ENCODE peak calls at places on chromosome 16, in seven cellular contexts. One of them, this sample, is unnamed. For H3K4me1, the result is how much of the 10 kb centered on the place peaks cover.

GRCh38 chr16:67995423-67995822 is 3.9 kb downstream of the DPEP2 start:
- DNase-seq in CD8-positive, alpha-beta memory T cell: no peak
- DNase-seq in astrocyte: no peak
- DNase-seq in ovary: no peak
- DNase-seq in thoracic aorta: no peak
- DNase-seq in PC-9: no peak
- DNase-seq in sigmoid colon: no peak
- DNase-seq in this sample: no peak

GRCh38 chr16:50297301-50298074 is 31.1 kb downstream of the ADCY7 start:
- DNase-seq in CD8-positive, alpha-beta memory T cell: no peak
- DNase-seq in astrocyte: no peak
- DNase-seq in ovary: peak
- DNase-seq in thoracic aorta: no peak
- DNase-seq in PC-9: no peak
- DNase-seq in sigmoid colon: peak
- DNase-seq in this sample: no peak

GRCh38 chr16:17970366-17970765 is 366.2 kb downstream of the NPIPA8 start:
- DNase-seq in CD8-positive, alpha-beta memory T cell: no peak
- DNase-seq in astrocyte: no peak
- DNase-seq in ovary: no peak
- DNase-seq in thoracic aorta: no peak
- DNase-seq in PC-9: no peak
- DNase-seq in sigmoid colon: no peak
- DNase-seq in this sample: no peak

GRCh38 chr16:49620158-49620867 is 235.6 kb downstream of the ZNF423 start:
- DNase-seq in CD8-positive, alpha-beta memory T cell: no peak
- DNase-seq in astrocyte: peak
- DNase-seq in ovary: peak
- DNase-seq in thoracic aorta: peak
- DNase-seq in PC-9: no peak
- DNase-seq in sigmoid colon: peak
- DNase-seq in this sample: peak

GRCh38 chr16:4042581-4042980 is 73.7 kb downstream of the ADCY9 start:
- DNase-seq in CD8-positive, alpha-beta memory T cell: no peak
- DNase-seq in astrocyte: no peak
- DNase-seq in ovary: no peak
- DNase-seq in thoracic aorta: no peak
- DNase-seq in PC-9: no peak
- DNase-seq in sigmoid colon: peak
- DNase-seq in this sample: no peak

GRCh38 chr16:1211451-1212268 is 13.4 kb downstream of the TPSG1 start:
- DNase-seq in CD8-positive, alpha-beta memory T cell: no peak
- DNase-seq in astrocyte: no peak
- DNase-seq in ovary: no peak
- DNase-seq in thoracic aorta: no peak
- DNase-seq in PC-9: no peak
- DNase-seq in sigmoid colon: no peak
- DNase-seq in this sample: no peak

GRCh38 chr16:68062910-68063393 is 22.2 kb upstream of the NFATC3 start:
- DNase-seq in CD8-positive, alpha-beta memory T cell: peak
- DNase-seq in astrocyte: no peak
- DNase-seq in ovary: no peak
- DNase-seq in thoracic aorta: no peak
- DNase-seq in PC-9: no peak
- DNase-seq in sigmoid colon: peak
- DNase-seq in this sample: no peak

GRCh38 chr16:67529639-67530012 is 997 bp downstream of the RIPOR1 start:
- DNase-seq in CD8-positive, alpha-beta memory T cell: no peak
- DNase-seq in astrocyte: no peak
- DNase-seq in ovary: no peak
- DNase-seq in thoracic aorta: no peak
- DNase-seq in PC-9: no peak
- DNase-seq in sigmoid colon: no peak
- DNase-seq in this sample: no peak

GRCh38 chr16:30997887-30998711 is 12.3 kb downstream of the STX1B start:
- DNase-seq in CD8-positive, alpha-beta memory T cell: no peak
- DNase-seq in astrocyte: peak
- DNase-seq in ovary: no peak
- DNase-seq in thoracic aorta: no peak
- DNase-seq in PC-9: peak
- DNase-seq in sigmoid colon: no peak
- DNase-seq in this sample: peak

GRCh38 chr16:4217246-4218131 is 24.4 kb downstream of the SRL start:
- DNase-seq in CD8-positive, alpha-beta memory T cell: no peak
- DNase-seq in astrocyte: no peak
- DNase-seq in ovary: peak
- DNase-seq in thoracic aorta: no peak
- DNase-seq in PC-9: no peak
- DNase-seq in sigmoid colon: no peak
- DNase-seq in this sample: no peak

GRCh38 chr16:57446530-57447141 is 549 bp downstream of the CIAPIN1 start:
- DNase-seq in CD8-positive, alpha-beta memory T cell: no peak
- DNase-seq in astrocyte: peak
- DNase-seq in ovary: peak
- DNase-seq in thoracic aorta: no peak
- DNase-seq in PC-9: peak
- DNase-seq in sigmoid colon: peak
- DNase-seq in this sample: no peak

GRCh38 chr16:5432166-5432565 is 334.6 kb upstream of the EEF2KMT start:
- DNase-seq in CD8-positive, alpha-beta memory T cell: no peak
- DNase-seq in astrocyte: no peak
- DNase-seq in ovary: no peak
- DNase-seq in thoracic aorta: no peak
- DNase-seq in PC-9: no peak
- DNase-seq in sigmoid colon: no peak
- DNase-seq in this sample: no peak

GRCh38 chr16:30948087-30948955 is 547 bp upstream of the ORAI3 start:
- DNase-seq in CD8-positive, alpha-beta memory T cell: no peak
- DNase-seq in astrocyte: peak
- DNase-seq in ovary: peak
- DNase-seq in thoracic aorta: peak
- DNase-seq in PC-9: peak
- DNase-seq in sigmoid colon: peak
- DNase-seq in this sample: peak

GRCh38 chr16:15523092-15523541 is 88.7 kb downstream of the BMERB1 start:
- DNase-seq in CD8-positive, alpha-beta memory T cell: no peak
- DNase-seq in astrocyte: no peak
- DNase-seq in ovary: no peak
- DNase-seq in thoracic aorta: no peak
- DNase-seq in PC-9: peak
- DNase-seq in sigmoid colon: no peak
- DNase-seq in this sample: no peak

GRCh38 chr16:51818342-51818944 is 667.4 kb upstream of the SALL1 start:
- DNase-seq in CD8-positive, alpha-beta memory T cell: no peak
- DNase-seq in astrocyte: peak
- DNase-seq in ovary: no peak
- DNase-seq in thoracic aorta: no peak
- DNase-seq in PC-9: no peak
- DNase-seq in sigmoid colon: no peak
- DNase-seq in this sample: peak

GRCh38 chr16:21239646-21240045 is 6.1 kb downstream of the ANKS4B start:
- DNase-seq in CD8-positive, alpha-beta memory T cell: no peak
- DNase-seq in astrocyte: no peak
- DNase-seq in ovary: no peak
- DNase-seq in thoracic aorta: no peak
- DNase-seq in PC-9: no peak
- DNase-seq in sigmoid colon: no peak
- DNase-seq in this sample: no peak

GRCh38 chr16:83698964-83699363 is 108.8 kb upstream of the HSBP1 start:
- DNase-seq in CD8-positive, alpha-beta memory T cell: no peak
- DNase-seq in astrocyte: no peak
- DNase-seq in ovary: no peak
- DNase-seq in thoracic aorta: no peak
- DNase-seq in PC-9: no peak
- DNase-seq in sigmoid colon: no peak
- DNase-seq in this sample: no peak

GRCh38 chr16:5770118-5770517 is 672.5 kb upstream of the EEF2KMT start:
- DNase-seq in CD8-positive, alpha-beta memory T cell: no peak
- DNase-seq in astrocyte: no peak
- DNase-seq in ovary: no peak
- DNase-seq in thoracic aorta: no peak
- DNase-seq in PC-9: no peak
- DNase-seq in sigmoid colon: no peak
- DNase-seq in this sample: no peak

GRCh38 chr16:56347166-56347565 is 78.2 kb downstream of the AMFR start:
- DNase-seq in CD8-positive, alpha-beta memory T cell: no peak
- DNase-seq in astrocyte: no peak
- DNase-seq in ovary: no peak
- DNase-seq in thoracic aorta: no peak
- DNase-seq in PC-9: no peak
- DNase-seq in sigmoid colon: no peak
- DNase-seq in this sample: no peak

GRCh38 chr16:21227886-21228285 is 5.6 kb upstream of the ANKS4B start:
- DNase-seq in CD8-positive, alpha-beta memory T cell: no peak
- DNase-seq in astrocyte: no peak
- DNase-seq in ovary: no peak
- DNase-seq in thoracic aorta: no peak
- DNase-seq in PC-9: no peak
- DNase-seq in sigmoid colon: no peak
- DNase-seq in this sample: no peak

GRCh38 chr16:66360624-66361324 is 5.7 kb upstream of the CDH5 start:
- DNase-seq in CD8-positive, alpha-beta memory T cell: no peak
- DNase-seq in astrocyte: no peak
- DNase-seq in ovary: no peak
- DNase-seq in thoracic aorta: no peak
- DNase-seq in PC-9: no peak
- DNase-seq in sigmoid colon: no peak
- DNase-seq in this sample: no peak

GRCh38 chr16:53135329-53135728 is 80.5 kb downstream of the CHD9 start:
- DNase-seq in CD8-positive, alpha-beta memory T cell: no peak
- DNase-seq in astrocyte: no peak
- DNase-seq in ovary: no peak
- DNase-seq in thoracic aorta: no peak
- DNase-seq in PC-9: no peak
- DNase-seq in sigmoid colon: no peak
- DNase-seq in this sample: no peak

GRCh38 chr16:81602792-81603191 is 158.2 kb downstream of the CMIP start:
- DNase-seq in CD8-positive, alpha-beta memory T cell: no peak
- DNase-seq in astrocyte: no peak
- DNase-seq in ovary: no peak
- DNase-seq in thoracic aorta: no peak
- DNase-seq in PC-9: no peak
- DNase-seq in sigmoid colon: no peak
- DNase-seq in this sample: no peak

GRCh38 chr16:3961449-3961849 is 80.9 kb upstream of the CREBBP start:
- DNase-seq in CD8-positive, alpha-beta memory T cell: no peak
- DNase-seq in astrocyte: peak
- DNase-seq in ovary: no peak
- DNase-seq in thoracic aorta: no peak
- DNase-seq in PC-9: no peak
- DNase-seq in sigmoid colon: no peak
- DNase-seq in this sample: no peak

GRCh38 chr16:84013787-84014569 is 28.6 kb downstream of the SLC38A8 start:
- DNase-seq in CD8-positive, alpha-beta memory T cell: peak
- DNase-seq in astrocyte: no peak
- DNase-seq in ovary: no peak
- DNase-seq in thoracic aorta: no peak
- DNase-seq in PC-9: peak
- DNase-seq in sigmoid colon: no peak
- DNase-seq in this sample: peak

GRCh38 chr16:85173981-85174751 is 61.9 kb upstream of the CIBAR2 start:
- DNase-seq in CD8-positive, alpha-beta memory T cell: no peak
- DNase-seq in astrocyte: peak
- DNase-seq in ovary: peak
- DNase-seq in thoracic aorta: no peak
- DNase-seq in PC-9: peak
- DNase-seq in sigmoid colon: peak
- DNase-seq in this sample: peak
- H3K4me3 ChIP-seq in CD8-positive, alpha-beta memory T cell: no peak
- H3K4me3 ChIP-seq in astrocyte: peak
- H3K4me3 ChIP-seq in ovary: no peak
- H3K4me3 ChIP-seq in thoracic aorta: no peak
- H3K4me3 ChIP-seq in PC-9: peak
- H3K4me3 ChIP-seq in sigmoid colon: no peak
- H3K4me3 ChIP-seq in this sample: no peak

GRCh38 chr16:73057369-73058210 is 9.7 kb upstream of the ZFHX3 start:
- DNase-seq in CD8-positive, alpha-beta memory T cell: no peak
- DNase-seq in astrocyte: no peak
- DNase-seq in ovary: no peak
- DNase-seq in thoracic aorta: no peak
- DNase-seq in PC-9: peak
- DNase-seq in sigmoid colon: no peak
- DNase-seq in this sample: no peak
- H3K27ac ChIP-seq in CD8-positive, alpha-beta memory T cell: no peak
- H3K27ac ChIP-seq in astrocyte: peak
- H3K27ac ChIP-seq in ovary: peak
- H3K27ac ChIP-seq in thoracic aorta: peak
- H3K27ac ChIP-seq in PC-9: peak
- H3K27ac ChIP-seq in sigmoid colon: peak
- H3K27ac ChIP-seq in this sample: peak

GRCh38 chr16:70746040-70746707 is 54.8 kb downstream of the VAC14 start:
- DNase-seq in CD8-positive, alpha-beta memory T cell: no peak
- DNase-seq in astrocyte: peak
- DNase-seq in ovary: peak
- DNase-seq in thoracic aorta: peak
- DNase-seq in PC-9: no peak
- DNase-seq in sigmoid colon: peak
- DNase-seq in this sample: peak
- H3K4me1 ChIP-seq in CD8-positive, alpha-beta memory T cell: under half
- H3K4me1 ChIP-seq in astrocyte: half or more
- H3K4me1 ChIP-seq in ovary: under half
- H3K4me1 ChIP-seq in thoracic aorta: under half
- H3K4me1 ChIP-seq in PC-9: half or more
- H3K4me1 ChIP-seq in sigmoid colon: under half
- H3K4me1 ChIP-seq in this sample: under half

GRCh38 chr16:89505204-89506112 is 2.7 kb upstream of the SPG7 start:
- DNase-seq in CD8-positive, alpha-beta memory T cell: peak
- DNase-seq in astrocyte: peak
- DNase-seq in ovary: peak
- DNase-seq in thoracic aorta: peak
- DNase-seq in PC-9: peak
- DNase-seq in sigmoid colon: peak
- DNase-seq in this sample: peak

GRCh38 chr16:89507834-89508590 is at the start of gene SPG7:
- DNase-seq in CD8-positive, alpha-beta memory T cell: peak
- DNase-seq in astrocyte: peak
- DNase-seq in ovary: peak
- DNase-seq in thoracic aorta: no peak
- DNase-seq in PC-9: peak
- DNase-seq in sigmoid colon: peak
- DNase-seq in this sample: peak

GRCh38 chr16:89506791-89507191 is 1.4 kb upstream of the SPG7 start:
- DNase-seq in CD8-positive, alpha-beta memory T cell: peak
- DNase-seq in astrocyte: no peak
- DNase-seq in ovary: no peak
- DNase-seq in thoracic aorta: no peak
- DNase-seq in PC-9: no peak
- DNase-seq in sigmoid colon: no peak
- DNase-seq in this sample: no peak

GRCh38 chr16:89507219-89507833 is 877 bp upstream of the SPG7 start:
- DNase-seq in CD8-positive, alpha-beta memory T cell: peak
- DNase-seq in astrocyte: no peak
- DNase-seq in ovary: no peak
- DNase-seq in thoracic aorta: no peak
- DNase-seq in PC-9: no peak
- DNase-seq in sigmoid colon: no peak
- DNase-seq in this sample: no peak

DNA sequence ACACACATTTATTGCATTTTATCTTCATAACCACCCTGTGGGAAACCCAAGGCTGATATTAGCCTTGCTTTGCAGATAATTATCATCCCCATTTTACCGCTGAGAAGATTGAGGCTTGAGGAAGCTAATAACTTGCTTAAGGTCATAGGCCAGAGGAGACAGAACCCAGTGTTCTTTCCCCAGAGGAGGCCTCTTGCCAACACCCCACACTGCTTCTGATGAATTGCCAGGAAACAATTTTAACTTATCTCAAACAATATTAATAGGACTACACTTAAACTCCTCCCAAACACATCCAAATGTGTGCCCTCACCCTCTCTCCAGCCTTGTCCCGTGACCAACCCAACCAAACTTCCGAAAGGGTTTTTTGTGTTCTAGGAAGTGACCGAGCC is 2.1 kb upstream of the SPG7 start:
- DNase-seq in CD8-positive, alpha-beta memory T cell: no peak
- DNase-seq in astrocyte: no peak
- DNase-seq in ovary: no peak
- DNase-seq in thoracic aorta: no peak
- DNase-seq in PC-9: no peak
- DNase-seq in sigmoid colon: no peak
- DNase-seq in this sample: no peak
- H3K4me3 ChIP-seq in CD8-positive, alpha-beta memory T cell: peak
- H3K4me3 ChIP-seq in astrocyte: no peak
- H3K4me3 ChIP-seq in ovary: no peak
- H3K4me3 ChIP-seq in thoracic aorta: peak
- H3K4me3 ChIP-seq in PC-9: peak
- H3K4me3 ChIP-seq in sigmoid colon: no peak
- H3K4me3 ChIP-seq in this sample: no peak

This sample was measured in SJSA1.